ENCODE peak calls at places on chromosome 12, in six cellular contexts. B is fibroblast of mammary gland, P is PC-9, J is hepatocyte, X is neural progenitor cell, N is GM23338. A is an unnamed sample.

GRCh38 chr12:124992874-124993567 is 424 bp upstream of the BRI3BP start:
- DNase-seq in B (peak), N (peak), X (peak), P (peak), J (peak), A (peak)

GRCh38 chr12:15090441-15090840 is 117.6 kb downstream of the PDE6H start:
- DNase-seq in X (no peak), P (no peak), J (no peak), B (no peak), N (no peak), A (no peak)

GRCh38 chr12:81758421-81759214 is 532 bp downstream of the PPFIA2 start:
- DNase-seq in B (peak), J (peak), X (peak), N (peak), P (no peak), A (peak)

GRCh38 chr12:3705349-3705675 is 47.6 kb downstream of the CRACR2A start:
- DNase-seq in N (no peak), B (no peak), X (no peak), P (no peak), J (no peak), A (no peak)

GRCh38 chr12:93502802-93503623 is 35.7 kb downstream of the MRPL42 start:
- DNase-seq in P (no peak), X (peak), N (peak), J (peak), B (peak), A (peak)

GRCh38 chr12:19576421-19576925 is 137.2 kb downstream of the AEBP2 start:
- DNase-seq in N (no peak), X (no peak), J (no peak), B (no peak), P (no peak), A (peak)

GRCh38 chr12:64296301-64296700 is 74.2 kb upstream of the KICS2 start:
- DNase-seq in J (no peak), P (no peak), B (no peak), X (no peak), N (no peak), A (no peak)

GRCh38 chr12:46490635-46491034 is 118.1 kb upstream of the SLC38A2 start:
- DNase-seq in J (no peak), X (no peak), B (peak), P (no peak), N (no peak), A (peak)

GRCh38 chr12:110266980-110267620 is 13.9 kb upstream of the ATP2A2 start:
- DNase-seq in N (no peak), J (peak), P (no peak), B (peak), X (peak), A (peak)

GRCh38 chr12:14962180-14962579 is 779 bp upstream of the ARHGDIB start:
- DNase-seq in N (no peak), J (no peak), B (no peak), P (no peak), X (no peak), A (no peak)

GRCh38 chr12:131287938-131288797 is 334.5 kb downstream of the ADGRD1 start:
- DNase-seq in N (no peak), B (no peak), J (no peak), X (no peak), P (no peak), A (no peak)

GRCh38 chr12:67386869-67387570 is 117.9 kb downstream of the CAND1 start:
- DNase-seq in P (no peak), J (no peak), N (no peak), X (no peak), B (no peak), A (peak)

GRCh38 chr12:67391034-67391433 is 121.9 kb downstream of the CAND1 start:
- DNase-seq in B (peak), P (no peak), J (peak), X (no peak), N (no peak), A (peak)

GRCh38 chr12:67391656-67392055 is 122.5 kb downstream of the CAND1 start:
- DNase-seq in N (no peak), P (no peak), X (no peak), J (no peak), B (no peak), A (no peak)

DNA sequence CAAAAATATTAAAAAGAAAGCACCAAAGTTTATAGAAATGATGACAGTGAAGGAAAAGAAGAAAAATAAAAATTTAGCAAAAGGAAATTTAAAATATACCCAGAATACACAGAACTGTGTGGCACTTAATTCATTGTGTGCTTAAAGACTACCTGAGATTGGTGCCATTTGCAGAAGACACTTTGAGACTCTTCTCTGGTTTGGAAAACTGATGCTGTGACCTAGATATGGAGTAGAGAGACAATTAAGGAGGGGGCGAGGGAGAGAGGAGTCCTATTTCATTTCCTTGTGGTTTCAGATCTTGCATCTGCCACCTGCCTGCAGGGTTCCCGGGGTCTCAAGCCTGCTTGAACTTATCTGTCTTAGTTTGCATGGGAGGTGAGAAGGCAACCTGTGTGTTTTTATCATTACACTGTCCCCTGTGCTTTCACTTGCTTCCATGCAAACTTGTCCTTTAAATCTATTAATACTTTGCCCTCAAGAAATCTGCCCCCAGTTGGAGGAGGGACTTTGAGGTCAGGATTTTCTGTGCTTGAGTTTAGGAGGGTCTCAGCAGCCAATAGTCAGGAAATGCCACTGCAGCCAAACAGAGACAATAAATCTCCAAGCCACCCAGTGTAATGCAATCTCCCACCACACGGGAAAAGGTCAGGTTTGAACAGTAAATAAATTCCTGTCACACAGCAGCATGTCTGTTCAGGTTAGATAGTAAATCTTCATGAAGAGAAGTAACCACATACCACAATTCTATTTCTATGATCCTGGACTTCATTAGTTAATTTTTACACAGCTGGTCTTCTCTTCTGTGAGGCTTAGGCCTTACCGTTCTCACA is 119.4 kb downstream of the CAND1 start:
- DNase-seq in P (no peak), J (peak), N (peak), B (no peak), X (peak), A (no peak)
- TF ChIP-seq CTCF in P (peak), J (no peak), N (no peak), B (peak), X (peak), A (peak)

GRCh38 chr12:155006-155405 is 59.0 kb downstream of the SLC6A12 start:
- DNase-seq in N (no peak), P (no peak), B (no peak), J (no peak), X (no peak), A (no peak)

GRCh38 chr12:157644-158043 is 56.3 kb downstream of the SLC6A12 start:
- DNase-seq in B (no peak), N (no peak), P (no peak), J (no peak), X (no peak), A (no peak)

GRCh38 chr12:156945-157344 is 57.0 kb downstream of the SLC6A12 start:
- DNase-seq in N (no peak), B (no peak), P (no peak), X (no peak), J (no peak), A (no peak)

GRCh38 chr12:154058-154457 is 59.9 kb downstream of the SLC6A12 start:
- DNase-seq in X (no peak), P (no peak), B (no peak), N (no peak), J (no peak), A (no peak)

GRCh38 chr12:155646-156045 is 58.3 kb downstream of the SLC6A12 start:
- DNase-seq in B (no peak), J (no peak), P (no peak), X (no peak), N (no peak), A (no peak)
- H3K4me3 ChIP-seq in B (no peak), J (no peak), P (no peak), X (no peak), N (no peak), A (no peak)

GRCh38 chr12:127690161-127690560 is 576.8 kb upstream of the TMEM132C start:
- DNase-seq in B (peak), J (no peak), P (no peak), X (peak), N (peak), A (no peak)
- TF ChIP-seq CTCF in B (no peak), J (peak), P (peak), X (peak), N (no peak), A (no peak)

DNA sequence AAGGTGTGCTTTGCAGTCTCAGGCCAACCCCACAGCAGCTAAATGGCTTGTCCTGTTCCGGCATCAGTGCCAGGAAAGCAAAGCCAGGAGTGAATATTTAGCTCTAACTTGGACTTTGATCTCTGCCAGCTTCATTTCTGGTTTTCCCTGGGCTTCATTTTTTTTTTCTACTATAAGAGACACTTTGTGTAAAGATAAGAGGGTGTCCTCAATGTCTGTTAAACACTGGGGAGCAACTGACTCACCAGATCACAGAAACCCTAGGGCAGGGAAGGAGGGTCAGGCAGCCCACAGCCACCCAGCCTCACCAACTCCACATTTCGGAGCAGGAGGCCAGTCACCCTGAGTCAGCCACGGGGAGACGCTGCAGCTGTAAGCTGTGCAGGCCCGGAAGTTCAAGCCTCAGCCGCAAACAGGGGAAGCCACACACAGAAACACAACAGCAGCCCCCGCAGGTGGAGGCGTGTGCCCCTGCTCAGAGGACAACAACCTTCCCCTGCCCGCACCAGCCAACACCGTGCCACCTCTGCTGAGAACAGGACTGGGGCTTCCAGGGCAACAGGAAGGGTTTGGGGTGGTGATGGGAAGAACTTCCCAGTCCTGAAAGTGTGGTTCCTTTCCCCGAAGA is 6.3 kb downstream of the TNFRSF1A start:
- DNase-seq in P (peak), J (peak), B (peak), X (peak), N (peak), A (peak)
- H3K4me3 ChIP-seq in P (peak), J (no peak), B (peak), X (peak), N (peak), A (peak)

DNA sequence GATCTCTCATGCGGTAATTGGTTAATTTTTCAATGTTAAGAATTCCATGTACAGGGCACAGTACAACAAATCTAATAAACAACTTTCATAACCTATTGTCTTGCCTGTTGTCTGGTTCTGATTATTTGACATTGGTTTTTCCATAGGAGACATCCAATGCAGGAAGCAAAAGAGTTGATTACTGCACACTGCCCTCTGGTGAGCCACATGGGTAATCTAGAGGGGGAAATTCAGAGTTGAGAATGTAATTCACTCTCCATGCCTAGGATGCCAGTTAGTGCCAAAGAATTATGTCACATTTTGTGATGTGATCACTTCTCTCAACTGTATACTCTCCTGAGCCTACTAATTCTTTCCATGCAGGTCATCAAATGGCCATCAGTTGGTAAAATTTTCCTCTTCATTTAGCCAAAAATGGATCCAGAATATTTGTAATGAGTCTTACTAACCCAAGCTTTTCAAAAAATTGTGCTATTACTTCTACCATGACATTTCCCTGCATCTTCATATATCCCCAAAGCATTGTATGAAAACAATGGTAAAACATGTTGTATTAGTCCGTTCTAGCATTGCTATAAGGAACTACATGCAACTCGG is 17.7 kb upstream of the CCDC91 start:
- DNase-seq in J (peak), B (peak), P (no peak), N (peak), X (peak), A (peak)
- TF ChIP-seq CTCF in J (peak), B (peak), P (peak), N (peak), X (peak), A (peak)